ENCODE peak calls at places on chromosomes 11 and 22, in ten cellular contexts. B is Panc1, V is K562, G is HL-60, A is suprapubic skin, M is transverse colon, H is prostate gland, D is sigmoid colon, S is GM23338, C is stomach. K is an unnamed sample.

GRCh38 chr11:118142809-118143208 is 9.8 kb downstream of the SCN4B start:
- DNase-seq in B (no peak), V (no peak), G (peak; percentile 87), A (peak; percentile 62), M (peak; percentile 22), H (no peak), D (peak; percentile 63), S (no peak), C (no peak), K (no peak)

GRCh38 chr11:12274558-12275197 is 102.7 kb upstream of the PARVA start:
- DNase-seq in B (no peak), V (peak; percentile 71), G (no peak), A (peak; percentile 35), M (no peak), H (no peak), D (peak; percentile 44), S (no peak), C (no peak), K (no peak)

GRCh38 chr11:84626256-84626655 is 1000.9 kb downstream of the DLG2 start:
- DNase-seq in B (no peak), V (no peak), G (no peak), A (no peak), M (no peak), H (no peak), D (no peak), S (no peak), C (no peak), K (no peak)

GRCh38 chr11:114027941-114028340 is 31.6 kb upstream of the ZBTB16 start:
- DNase-seq in B (no peak), V (no peak), G (no peak), A (no peak), M (no peak), H (no peak), D (no peak), S (no peak), C (no peak), K (no peak)

GRCh38 chr11:68025047-68025446 is 5.4 kb upstream of the NDUFS8 start:
- DNase-seq in B (no peak), V (no peak), G (no peak), A (no peak), M (no peak), H (no peak), D (no peak), S (no peak), C (no peak), K (no peak)

GRCh38 chr11:56642339-56642738 is at the start of gene OR5AP2:
- DNase-seq in B (no peak), V (no peak), G (no peak), A (no peak), M (no peak), H (no peak), D (no peak), S (no peak), C (no peak), K (no peak)

GRCh38 chr11:2748814-2749554 is 49.2 kb upstream of the KCNQ1OT1 start:
- DNase-seq in B (no peak), V (no peak), G (no peak), A (peak; percentile 37), M (no peak), H (no peak), D (peak; percentile 41), S (no peak), C (no peak), K (no peak)

GRCh38 chr11:37468344-37468743 is 870.3 kb upstream of the RAG2 start:
- DNase-seq in B (no peak), V (no peak), G (no peak), A (no peak), M (no peak), H (no peak), D (no peak), S (no peak), C (no peak), K (no peak)

GRCh38 chr11:76152741-76153608 is 53.3 kb downstream of the WNT11 start:
- DNase-seq in B (no peak), V (no peak), G (no peak), A (peak; percentile 55), M (peak; percentile 11), H (no peak), D (peak; percentile 51), S (no peak), C (no peak), K (no peak)

GRCh38 chr11:45079943-45080719 is 66.3 kb upstream of the PRDM11 start:
- DNase-seq in B (no peak), V (no peak), G (peak; percentile 74), A (no peak), M (peak; percentile 51), H (no peak), D (no peak), S (no peak), C (peak; percentile 35), K (no peak)

GRCh38 chr11:44633641-44634040 is 68.2 kb downstream of the CD82 start:
- DNase-seq in B (no peak), V (no peak), G (no peak), A (no peak), M (no peak), H (no peak), D (peak; percentile 62), S (no peak), C (no peak), K (no peak)

GRCh38 chr11:47414685-47415070 is 6.3 kb downstream of the SLC39A13 start:
- DNase-seq in B (no peak), V (no peak), G (no peak), A (peak; percentile 71), M (no peak), H (no peak), D (peak; percentile 65), S (no peak), C (no peak), K (no peak)

GRCh38 chr11:8709002-8709672 is 26.5 kb downstream of the RPL27A start:
- DNase-seq in B (no peak), V (no peak), G (no peak), A (peak; percentile 86), M (peak; percentile 78), H (peak; percentile 77), D (peak; percentile 98), S (peak; percentile 61), C (peak; percentile 50), K (no peak)

GRCh38 chr22:39525658-39525975 is 5.3 kb downstream of the ATF4 start:
- DNase-seq in B (no peak), V (no peak), G (no peak), A (no peak), M (no peak), H (no peak), D (no peak), S (no peak), C (no peak), K (no peak)
- H3K27ac ChIP-seq in B (no peak overlapping the region), V (no peak overlapping the region), G (peak overlapping the region; percentile 83), A (no peak overlapping the region), M (peak overlapping the region; percentile 97), H (no peak overlapping the region), D (peak overlapping the region; percentile 99), S (peak overlapping the region; percentile 59), C (no peak overlapping the region), K (peak overlapping the region; percentile 7)

GRCh38 chr11:64642876-64643257 is 51.8 kb downstream of the SLC22A12 start:
- DNase-seq in B (no peak), V (no peak), G (no peak), A (no peak), M (no peak), H (no peak), D (no peak), S (no peak), C (no peak), K (no peak)

GRCh38 chr11:64643927-64644326 is 52.9 kb downstream of the SLC22A12 start:
- DNase-seq in B (no peak), V (no peak), G (no peak), A (no peak), M (no peak), H (no peak), D (no peak), S (no peak), C (no peak), K (no peak)

GRCh38 chr11:64644348-64645242 is 53.6 kb downstream of the SLC22A12 start:
- DNase-seq in B (no peak), V (peak; percentile 38), G (no peak), A (no peak), M (no peak), H (no peak), D (no peak), S (peak; percentile 71), C (no peak), K (no peak)

GRCh38 chr11:64642418-64642735 is 51.4 kb downstream of the SLC22A12 start:
- DNase-seq in B (no peak), V (no peak), G (no peak), A (no peak), M (no peak), H (no peak), D (no peak), S (no peak), C (no peak), K (no peak)

GRCh38 chr11:64643258-64643881 is 52.4 kb downstream of the SLC22A12 start:
- DNase-seq in B (no peak), V (peak; percentile 75), G (no peak), A (no peak), M (no peak), H (no peak), D (peak; percentile 82), S (peak; percentile 87), C (no peak), K (no peak)
- H3K4me3 ChIP-seq in B (no peak overlapping the region), V (no peak overlapping the region), G (no peak overlapping the region), A (peak overlapping the region; percentile 37), M (peak overlapping the region; percentile 21), H (peak overlapping the region; percentile 24), D (peak overlapping the region; percentile 71), S (peak overlapping the region; percentile 77), C (peak overlapping the region; percentile 43), K (peak overlapping the region; percentile 57)

DNA sequence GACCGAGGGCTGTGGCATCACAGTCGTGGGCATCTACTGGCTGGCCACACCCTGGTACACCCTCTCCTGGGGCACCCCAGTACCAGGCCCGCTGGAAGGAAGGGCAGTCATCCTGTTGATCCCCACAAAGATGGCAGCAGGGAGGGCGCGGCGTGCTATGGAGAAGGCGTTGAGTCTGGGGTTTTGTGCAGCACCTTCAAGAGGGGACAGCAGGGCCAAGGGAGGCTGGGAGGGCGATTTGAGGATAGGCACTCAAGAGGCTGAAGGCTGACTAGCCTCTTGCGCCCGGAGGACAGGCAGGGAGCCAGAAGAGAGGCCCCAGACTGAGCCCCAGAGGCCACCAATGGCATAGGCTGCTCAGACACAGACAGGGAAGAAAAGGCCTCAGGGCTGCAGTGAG is 2.2 kb upstream of the BRSK2 start:
- DNase-seq in B (no peak), V (no peak), G (no peak), A (no peak), M (no peak), H (no peak), D (no peak), S (no peak), C (no peak), K (no peak)
- TF ChIP-seq POLR2AphosphoS5 in B (no peak), V (no peak), G (no peak), A (no peak), M (no peak), H (no peak), D (no peak), S (no peak), C (no peak), K (no peak)

GRCh38 chr11:62514151-62514550 is 32.5 kb downstream of the AHNAK start:
- DNase-seq in B (no peak), V (no peak), G (no peak), A (no peak), M (no peak), H (no peak), D (no peak), S (no peak), C (no peak), K (no peak)
- H3K27ac ChIP-seq in B (peak overlapping the region; percentile 99), V (no peak overlapping the region), G (no peak overlapping the region), A (no peak overlapping the region), M (no peak overlapping the region), H (no peak overlapping the region), D (no peak overlapping the region), S (no peak overlapping the region), C (no peak overlapping the region), K (no peak overlapping the region)

K was measured in vagina.